ENCODE peak calls at places on chromosomes 13 and 19, in nine cellular contexts. E is lower leg skin, U is choroid plexus epithelial cell, G is RWPE2, Q is GM20000, T is cardiac fibroblast, Z is psoas muscle, A is cardiac muscle cell, H is foreskin fibroblast. N is an unnamed sample.

GRCh38 chr13:46893221-46893620 is 3.6 kb downstream of the HTR2A start:
- DNase-seq in E (no peak), U (no peak), G (no peak), Q (no peak), T (no peak), Z (no peak), A (no peak), H (no peak), N (no peak)

GRCh38 chr13:112970552-112971287 is 1.7 kb downstream of the MCF2L start:
- DNase-seq in E (no peak), U (no peak), G (peak; percentile 23), Q (no peak), T (no peak), Z (peak; percentile 15), A (no peak), H (no peak), N (no peak)

GRCh38 chr13:45332831-45333219 is 8.2 kb downstream of the TPT1 start:
- DNase-seq in E (no peak), U (no peak), G (no peak), Q (no peak), T (no peak), Z (no peak), A (no peak), H (no peak), N (no peak)

GRCh38 chr19:3403489-3404323 is 37.3 kb downstream of the NFIC start:
- DNase-seq in E (peak; percentile 81), U (peak; percentile 97), G (no peak), Q (no peak), T (peak; percentile 92), Z (peak; percentile 95), A (peak; percentile 98), H (peak; percentile 98), N (peak; percentile 66)

GRCh38 chr13:29978211-29978610 is 127.8 kb upstream of the UBL3 start:
- DNase-seq in E (no peak), U (no peak), G (no peak), Q (no peak), T (peak; percentile 23), Z (no peak), A (peak; percentile 9), H (no peak), N (no peak)

GRCh38 chr19:1026189-1027019 is at the start of gene CNN2:
- DNase-seq in E (peak; percentile 76), U (peak; percentile 81), G (no peak), Q (peak; percentile 90), T (peak; percentile 79), Z (peak; percentile 83), A (peak; percentile 91), H (peak; percentile 78), N (no peak)

GRCh38 chr19:33988601-33989000 is 183.7 kb upstream of the LSM14A start:
- DNase-seq in E (no peak), U (peak; percentile 16), G (no peak), Q (no peak), T (peak; percentile 21), Z (no peak), A (no peak), H (no peak), N (no peak)

GRCh38 chr19:13020002-13020414 is 24.7 kb downstream of the NFIX start:
- DNase-seq in E (no peak), U (no peak), G (no peak), Q (no peak), T (no peak), Z (no peak), A (no peak), H (no peak), N (no peak)

GRCh38 chr13:105329359-105329758 is 1206.1 kb downstream of the EFNB2 start:
- DNase-seq in E (no peak), U (no peak), G (no peak), Q (no peak), T (no peak), Z (no peak), A (no peak), H (no peak), N (no peak)

GRCh38 chr19:40322951-40323615 is 25.1 kb downstream of the C19orf47 start:
- DNase-seq in E (no peak), U (peak; percentile 80), G (no peak), Q (no peak), T (no peak), Z (no peak), A (no peak), H (no peak), N (no peak)

GRCh38 chr13:24254151-24254810 is 55.1 kb upstream of the C1QTNF9 start:
- DNase-seq in E (no peak), U (peak; percentile 39), G (no peak), Q (no peak), T (peak; percentile 77), Z (no peak), A (peak; percentile 74), H (peak; percentile 32), N (no peak)

GRCh38 chr19:44611812-44612295 is 1.5 kb upstream of the IGSF23 start:
- DNase-seq in E (no peak), U (no peak), G (no peak), Q (no peak), T (no peak), Z (no peak), A (no peak), H (no peak), N (no peak)

GRCh38 chr13:109963384-109963783 is 177.0 kb upstream of the IRS2 start:
- DNase-seq in E (no peak), U (no peak), G (no peak), Q (no peak), T (no peak), Z (no peak), A (no peak), H (no peak), N (no peak)

GRCh38 chr19:48393559-48394330 is at the start of gene GRIN2D:
- DNase-seq in E (no peak), U (peak; percentile 51), G (no peak), Q (no peak), T (peak; percentile 29), Z (no peak), A (peak; percentile 47), H (no peak), N (no peak)

GRCh38 chr19:48386981-48387380 is 4.4 kb downstream of the KDELR1 start:
- DNase-seq in E (no peak), U (no peak), G (no peak), Q (no peak), T (no peak), Z (no peak), A (no peak), H (no peak), N (no peak)

GRCh38 chr19:48391100-48392005 is at the start of gene KDELR1:
- DNase-seq in E (peak; percentile 70), U (peak; percentile 76), G (no peak), Q (peak; percentile 92), T (peak; percentile 77), Z (peak; percentile 87), A (peak; percentile 78), H (peak; percentile 60), N (peak; percentile 43)

GRCh38 chr19:48393196-48393558 is 291 bp upstream of the GRIN2D start:
- DNase-seq in E (no peak), U (no peak), G (no peak), Q (no peak), T (no peak), Z (no peak), A (no peak), H (no peak), N (no peak)

GRCh38 chr19:48390188-48391099 is 907 bp downstream of the KDELR1 start:
- DNase-seq in E (peak; percentile 46), U (peak; percentile 72), G (no peak), Q (peak; percentile 74), T (peak; percentile 66), Z (peak; percentile 81), A (peak; percentile 72), H (peak; percentile 61), N (no peak)
- TF ChIP-seq CTCF in E (no peak), U (peak; percentile 82), G (no peak), Q (peak; percentile 71), T (peak; percentile 81), Z (peak; percentile 60), A (peak; percentile 70), H (peak; percentile 83), N (no peak)

DNA sequence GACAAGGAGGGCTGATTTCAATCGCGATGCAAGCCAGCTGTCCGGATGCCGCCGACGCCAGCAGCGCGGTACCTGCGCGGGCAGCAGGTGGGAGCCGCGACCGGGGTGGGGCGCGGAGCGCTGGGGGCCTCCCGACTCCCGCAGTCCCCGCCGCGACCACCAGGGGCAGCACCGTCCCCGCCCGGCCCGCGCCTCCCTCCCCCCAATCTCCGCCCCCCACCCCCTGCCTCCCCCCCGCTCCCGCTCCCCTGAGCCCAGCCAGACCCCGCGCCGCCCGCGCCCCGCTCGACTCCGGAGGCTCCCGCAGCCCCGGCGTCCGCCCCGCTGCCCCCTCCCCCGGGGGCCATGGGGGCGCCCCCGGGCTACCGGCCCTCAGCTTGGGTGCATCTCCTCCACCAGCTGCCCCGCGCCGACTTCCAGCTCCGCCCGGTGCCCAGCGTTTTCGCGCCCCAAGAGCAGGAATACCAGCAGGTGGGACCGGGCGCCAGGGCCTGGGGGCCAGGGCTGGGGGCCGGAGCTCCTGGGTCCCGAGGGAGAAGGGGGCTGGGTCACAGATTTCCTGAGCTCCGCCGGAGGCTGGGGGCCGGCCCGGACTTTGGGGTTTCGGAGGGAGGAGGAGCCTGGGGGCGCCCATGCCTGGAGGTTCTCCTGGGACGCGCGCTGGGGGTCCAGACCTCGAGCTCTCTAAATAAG is at the start of gene TTYH1:
- DNase-seq in E (no peak), U (no peak), G (no peak), Q (peak; percentile 82), T (no peak), Z (no peak), A (no peak), H (no peak), N (no peak)
- TF ChIP-seq CTCF in E (no peak), U (peak; percentile 9), G (peak; percentile 26), Q (peak; percentile 26), T (no peak), Z (peak; percentile 14), A (peak; percentile 16), H (no peak), N (no peak)

DNA sequence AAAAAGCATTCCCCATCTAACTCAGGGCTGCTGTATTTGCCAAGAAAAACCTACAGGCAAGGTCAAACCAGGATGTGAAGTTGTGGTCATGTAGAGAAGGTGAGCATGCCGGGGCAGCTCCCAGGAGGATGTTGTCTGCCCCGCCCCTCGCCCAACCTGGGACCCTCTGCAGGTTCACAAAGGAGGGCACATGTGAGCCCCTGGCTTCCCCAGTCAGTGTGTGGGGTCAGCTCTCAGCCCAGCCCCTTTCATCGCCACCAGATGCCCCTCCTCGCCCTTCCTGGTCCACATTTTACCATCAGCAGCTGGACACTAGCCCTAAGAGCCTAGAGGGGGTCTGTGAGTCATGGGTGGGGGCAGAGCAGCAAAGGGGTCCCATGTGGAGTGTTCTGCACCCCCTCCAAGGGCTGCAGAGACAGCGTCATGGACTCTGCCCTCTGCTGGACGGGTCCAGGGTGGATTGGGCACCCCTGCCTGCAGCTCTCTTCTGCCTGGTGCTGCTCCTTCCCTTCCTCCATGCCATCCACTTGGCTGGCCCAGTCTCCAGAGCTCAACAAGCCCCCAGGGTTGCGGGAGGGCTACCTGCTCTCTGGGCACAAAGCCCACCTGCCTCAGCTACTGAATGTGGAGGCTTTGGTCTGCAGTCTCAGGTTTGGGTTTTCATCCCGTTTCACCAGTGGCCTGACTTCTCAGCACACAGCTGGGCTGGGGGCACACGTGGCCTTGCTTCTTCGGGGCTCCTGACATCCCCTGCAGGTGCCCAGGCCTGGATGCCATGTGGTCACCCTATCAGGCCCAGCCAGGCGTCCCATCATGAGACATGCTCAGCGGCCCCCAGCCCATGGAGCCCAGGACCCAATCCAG is 3.7 kb downstream of the PLEKHF1 start:
- DNase-seq in E (no peak), U (no peak), G (no peak), Q (no peak), T (no peak), Z (peak; percentile 70), A (no peak), H (no peak), N (no peak)
- TF ChIP-seq CTCF in E (no peak), U (peak; percentile 45), G (no peak), Q (no peak), T (peak; percentile 12), Z (peak; percentile 33), A (peak; percentile 32), H (peak; percentile 29), N (no peak)

GRCh38 chr13:50707533-50708096 is 135.9 kb downstream of the DLEU7 start:
- DNase-seq in E (no peak), U (no peak), G (no peak), Q (no peak), T (no peak), Z (no peak), A (no peak), H (no peak), N (no peak)
- TF ChIP-seq CTCF in E (no peak), U (no peak), G (no peak), Q (no peak), T (no peak), Z (no peak), A (no peak), H (no peak), N (no peak)